ENCODE peak calls at places on chromosomes 12 and 14, in ten cellular contexts. R, U, W, Y, K, Z, E, A, S and F are unnamed samples.

GRCh38 chr12:84201976-84202375 is 710.6 kb downstream of the SLC6A15 start:
- DNase-seq in U (no peak), S (no peak), R (no peak), Z (no peak), Y (no peak), K (no peak), W (no peak), E (no peak), A (no peak), F (no peak)

GRCh38 chr12:68267892-68268396 is 14.5 kb upstream of the IL22 start:
- DNase-seq in U (peak), Y (no peak), W (no peak), R (no peak), A (peak), S (no peak), Z (no peak), K (no peak), E (no peak), F (peak)

GRCh38 chr12:5746020-5746419 is 199.0 kb downstream of the ANO2 start:
- DNase-seq in E (no peak), U (no peak), A (no peak), S (no peak), W (no peak), R (no peak), Y (no peak), Z (no peak), K (no peak), F (no peak)

GRCh38 chr12:123772074-123772473 is 10.0 kb downstream of the DNAH10 start:
- DNase-seq in W (no peak), R (no peak), S (no peak), A (no peak), Y (no peak), U (no peak), K (no peak), E (no peak), Z (no peak), F (no peak)

GRCh38 chr14:90732142-90732541 is 84.1 kb downstream of the TTC7B start:
- DNase-seq in Z (no peak), W (peak), K (no peak), Y (no peak), S (no peak), U (no peak), E (no peak), A (no peak), R (no peak), F (no peak)

GRCh38 chr12:79055926-79056674 is 191.5 kb downstream of the SYT1 start:
- DNase-seq in W (no peak), Y (no peak), E (no peak), Z (no peak), S (no peak), K (no peak), U (peak), R (peak), A (peak), F (peak)

GRCh38 chr12:108666326-108666995 is 32.8 kb upstream of the SELPLG start:
- DNase-seq in U (peak), E (no peak), K (no peak), S (no peak), W (no peak), Y (no peak), R (no peak), Z (no peak), A (peak), F (no peak)

GRCh38 chr12:57744194-57744776 is 554 bp upstream of the TSPAN31 start:
- DNase-seq in E (peak), K (peak), R (peak), S (peak), U (peak), W (no peak), A (no peak), Z (peak), Y (peak), F (no peak)

GRCh38 chr12:9668141-9669018 is 1.1 kb upstream of the CLEC2D start:
- DNase-seq in U (peak), S (peak), K (no peak), Z (no peak), R (no peak), W (no peak), E (no peak), Y (no peak), A (peak), F (no peak)

GRCh38 chr12:96981053-96981452 is 74.0 kb downstream of the NEDD1 start:
- DNase-seq in W (no peak), R (peak), S (no peak), Y (no peak), Z (no peak), U (peak), E (no peak), K (no peak), A (peak), F (peak)

GRCh38 chr12:6632026-6632978 is 3.5 kb downstream of the LPAR5 start:
- DNase-seq in S (peak), R (peak), A (no peak), E (no peak), K (no peak), W (no peak), Y (peak), U (no peak), Z (peak), F (no peak)

GRCh38 chr12:2752676-2753371 is 41.9 kb upstream of the FKBP4 start:
- DNase-seq in E (peak), R (peak), S (peak), Z (peak), A (peak), K (no peak), W (peak), Y (no peak), U (peak), F (no peak)

GRCh38 chr14:100376751-100377171 is 53.6 kb downstream of the SLC25A47 start:
- DNase-seq in K (no peak), W (no peak), Z (no peak), R (peak), A (peak), Y (no peak), S (no peak), U (peak), E (no peak), F (no peak)

GRCh38 chr12:22250762-22251161 is 83.7 kb downstream of the ST8SIA1 start:
- DNase-seq in Y (no peak), Z (no peak), W (no peak), E (no peak), S (peak), R (no peak), A (no peak), K (peak), U (no peak), F (no peak)

GRCh38 chr12:67088401-67089118 is 180.6 kb upstream of the CAND1 start:
- DNase-seq in S (no peak), K (no peak), Z (no peak), U (no peak), W (no peak), Y (no peak), E (no peak), A (no peak), R (no peak), F (no peak)

GRCh38 chr12:101485015-101485414 is 9.9 kb downstream of the SPIC start:
- DNase-seq in Y (no peak), S (no peak), Z (no peak), U (peak), A (peak), R (no peak), W (no peak), E (no peak), K (no peak), F (peak)

GRCh38 chr12:116133149-116133548 is 144.3 kb downstream of the MED13L start:
- DNase-seq in K (no peak), W (no peak), U (peak), Z (no peak), S (no peak), A (peak), Y (no peak), R (no peak), E (no peak), F (no peak)

GRCh38 chr12:117002040-117002832 is 91.5 kb downstream of the FBXW8 start:
- DNase-seq in Z (no peak), U (peak), A (peak), W (no peak), R (no peak), E (no peak), Y (no peak), S (no peak), K (no peak), F (no peak)

GRCh38 chr14:92655802-92656201 is 92.6 kb downstream of the LGMN start:
- DNase-seq in S (no peak), Z (no peak), R (no peak), E (no peak), Y (no peak), A (no peak), W (no peak), K (no peak), U (no peak), F (no peak)

GRCh38 chr14:102610968-102611811 is 18.7 kb downstream of the RCOR1 start:
- DNase-seq in A (peak), E (no peak), K (no peak), U (no peak), Y (no peak), Z (no peak), W (no peak), S (no peak), R (no peak), F (no peak)

GRCh38 chr14:93120952-93121834 is 5.5 kb upstream of the ITPK1 start:
- DNase-seq in W (no peak), K (no peak), S (no peak), A (no peak), Y (no peak), R (no peak), U (no peak), E (no peak), Z (no peak), F (no peak)

GRCh38 chr12:126418357-126418756 is 1353.1 kb downstream of the AACS start:
- DNase-seq in A (no peak), K (peak), W (no peak), R (no peak), Y (no peak), E (no peak), Z (no peak), U (no peak), S (no peak), F (no peak)

GRCh38 chr14:104602315-104602932 is 2.1 kb downstream of the TMEM179 start:
- DNase-seq in S (no peak), W (no peak), A (no peak), Z (no peak), E (no peak), U (no peak), K (no peak), R (no peak), Y (no peak), F (no peak)

GRCh38 chr14:73745571-73746539 is 31.7 kb upstream of the PNMA1 start:
- DNase-seq in R (no peak), A (no peak), U (no peak), Y (no peak), Z (no peak), E (no peak), S (no peak), K (no peak), W (no peak), F (no peak)

GRCh38 chr12:100141666-100141997 is 1.0 kb downstream of the BLTP3B start:
- DNase-seq in S (peak), R (peak), K (no peak), Z (peak), A (peak), Y (peak), E (no peak), W (no peak), U (peak), F (peak)

GRCh38 chr12:111444314-111444705 is 38.6 kb downstream of the SH2B3 start:
- DNase-seq in Z (no peak), A (no peak), S (peak), E (no peak), U (no peak), R (no peak), Y (no peak), W (peak), K (no peak), F (no peak)